ENCODE peak calls at places on chromosomes 4 and X, in eight cellular contexts. C is left lung; J is SK-N-SH; T is tibial nerve; Y is CD8-positive, alpha-beta T cell; W is GM23338; E is uterus; R is tibial artery. G is an unnamed sample.

GRCh38 chr4:26478330-26478729 is 12.0 kb downstream of the CCKAR start:
- DNase-seq in C (no peak), J (no peak), T (no peak), Y (no peak), W (no peak), E (no peak), R (no peak), G (no peak)

GRCh38 chr4:77582716-77583115 is 22.9 kb upstream of the CXCL13 start:
- DNase-seq in C (no peak), J (no peak), T (no peak), Y (no peak), W (no peak), E (no peak), R (no peak), G (no peak)

GRCh38 chr4:24248674-24249644 is 335.4 kb downstream of the DHX15 start:
- DNase-seq in C (no peak), J (no peak), T (no peak), Y (no peak), W (no peak), E (no peak), R (no peak), G (no peak)

GRCh38 chr4:109206610-109207009 is 95.8 kb downstream of the COL25A1 start:
- DNase-seq in C (no peak), J (no peak), T (no peak), Y (no peak), W (no peak), E (no peak), R (no peak), G (no peak)

GRCh38 chr4:122131562-122132157 is 20.5 kb upstream of the BLTP1 start:
- DNase-seq in C (no peak), J (no peak), T (no peak), Y (no peak), W (no peak), E (no peak), R (no peak), G (no peak)

GRCh38 chrX:12798601-12799000 is 7.4 kb downstream of the PRPS2 start:
- DNase-seq in C (no peak), J (no peak), T (no peak), Y (no peak), W (no peak), E (no peak), R (no peak), G (no peak)

GRCh38 chr4:144355809-144356757 is 215.6 kb upstream of the GYPA start:
- DNase-seq in C (peak; percentile 16), J (no peak), T (peak; percentile 13), Y (no peak), W (peak; percentile 58), E (no peak), R (no peak), G (no peak)

GRCh38 chr4:69649207-69649606 is 3.8 kb downstream of the UGT2A1 start:
- DNase-seq in C (no peak), J (no peak), T (no peak), Y (no peak), W (no peak), E (no peak), R (no peak), G (no peak)

GRCh38 chr4:6595897-6596537 is 21.0 kb downstream of the MAN2B2 start:
- DNase-seq in C (no peak), J (no peak), T (no peak), Y (no peak), W (peak; percentile 75), E (no peak), R (no peak), G (no peak)

GRCh38 chrX:12890467-12890866 is 16.0 kb upstream of the TLR8 start:
- DNase-seq in C (no peak), J (no peak), T (no peak), Y (no peak), W (no peak), E (no peak), R (no peak), G (no peak)

GRCh38 chr4:160848901-160849735 is 1314.7 kb downstream of the FSTL5 start:
- DNase-seq in C (no peak), J (no peak), T (no peak), Y (no peak), W (no peak), E (no peak), R (no peak), G (no peak)
- H3K27ac ChIP-seq in C (no peak overlapping the region), J (no peak overlapping the region), T (no peak overlapping the region), Y (no peak overlapping the region), W (no peak overlapping the region), E (no peak overlapping the region), R (no peak overlapping the region), G (no peak overlapping the region)

GRCh38 chr4:87363552-87363951 is 27.4 kb downstream of the HSD17B11 start:
- DNase-seq in C (no peak), J (no peak), T (no peak), Y (no peak), W (no peak), E (no peak), R (no peak), G (no peak)

GRCh38 chr4:87365348-87365747 is 25.6 kb downstream of the HSD17B11 start:
- DNase-seq in C (no peak), J (no peak), T (no peak), Y (no peak), W (no peak), E (no peak), R (no peak), G (no peak)

GRCh38 chr4:87359258-87359657 is 31.7 kb downstream of the HSD17B11 start:
- DNase-seq in C (no peak), J (no peak), T (no peak), Y (no peak), W (no peak), E (no peak), R (no peak), G (no peak)

GRCh38 chr4:87356832-87357526 is 34.0 kb downstream of the HSD17B11 start:
- DNase-seq in C (no peak), J (no peak), T (no peak), Y (no peak), W (no peak), E (no peak), R (no peak), G (no peak)

DNA sequence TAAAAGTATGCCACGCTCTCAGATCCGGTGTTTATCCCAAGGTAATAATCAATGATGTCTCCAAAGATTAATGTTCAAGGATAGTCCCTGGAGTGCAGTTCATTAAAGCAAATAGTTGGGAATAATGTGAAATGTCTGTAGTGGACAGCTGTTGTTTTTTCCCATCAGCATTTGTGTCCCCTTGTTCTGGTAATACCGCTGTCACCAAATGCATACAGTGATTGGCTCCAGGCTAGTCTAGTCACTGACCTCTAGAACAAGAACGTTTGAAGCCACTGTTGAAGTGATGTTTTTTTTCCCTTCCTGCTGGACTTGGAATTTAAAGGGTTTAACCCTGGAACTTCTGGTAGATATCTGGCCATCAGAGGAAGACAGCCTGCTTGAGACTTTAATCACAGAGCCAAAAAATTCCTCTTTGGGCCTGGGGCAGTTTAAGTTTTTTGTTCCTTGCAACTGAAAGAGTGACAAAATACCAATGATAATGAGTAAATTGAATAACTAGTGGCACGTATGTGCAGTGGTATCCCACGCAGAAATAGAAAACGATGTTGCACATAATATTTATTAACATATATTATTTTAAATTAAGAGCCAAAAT is 30.6 kb downstream of the HSD17B11 start:
- DNase-seq in C (no peak), J (no peak), T (no peak), Y (no peak), W (no peak), E (no peak), R (no peak), G (no peak)
- H3K36me3 ChIP-seq in C (no peaks in the 10 kb centered on the region), J (peaks cover 40% of the 10 kb centered on the region), T (peaks cover 86% of the 10 kb centered on the region), Y (peaks cover 20% of the 10 kb centered on the region), W (no peaks in the 10 kb centered on the region), E (no peaks in the 10 kb centered on the region), R (peaks cover 19% of the 10 kb centered on the region), G (no peaks in the 10 kb centered on the region)

GRCh38 chrX:79154612-79155358 is 10.3 kb downstream of the GPR174 start:
- DNase-seq in C (no peak), J (no peak), T (no peak), Y (no peak), W (no peak), E (no peak), R (no peak), G (no peak)
- H3K4me1 ChIP-seq in C (no peaks in the 10 kb centered on the region), J (no peaks in the 10 kb centered on the region), T (no peaks in the 10 kb centered on the region), Y (peaks cover 73% of the 10 kb centered on the region), W (no peaks in the 10 kb centered on the region), E (no peaks in the 10 kb centered on the region), R (no peaks in the 10 kb centered on the region), G (no peaks in the 10 kb centered on the region)

DNA sequence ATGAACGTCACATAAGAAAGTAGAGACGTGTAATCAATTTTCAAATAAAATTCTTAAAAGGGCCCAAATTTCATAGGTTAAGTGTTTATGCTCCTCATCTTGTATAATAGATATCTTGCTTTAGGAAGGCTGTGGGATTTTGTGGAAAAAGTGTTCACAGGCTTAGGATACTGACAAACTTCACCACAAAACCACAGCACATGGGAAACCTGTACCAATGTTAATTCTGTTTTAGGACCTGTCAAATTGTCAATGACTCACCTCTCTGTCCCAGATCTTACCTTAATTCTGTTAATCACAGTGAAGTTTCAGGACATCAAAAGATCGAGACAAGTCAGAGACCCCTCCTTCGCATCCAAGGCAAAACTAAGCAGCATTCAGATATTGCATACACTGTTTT is 24.2 kb downstream of the FGFBP1 start:
- DNase-seq in C (no peak), J (no peak), T (no peak), Y (no peak), W (no peak), E (no peak), R (no peak), G (no peak)
- H3K27ac ChIP-seq in C (no peak overlapping the region), J (no peak overlapping the region), T (no peak overlapping the region), Y (no peak overlapping the region), W (no peak overlapping the region), E (no peak overlapping the region), R (no peak overlapping the region), G (peak overlapping the region; percentile 98)

DNA sequence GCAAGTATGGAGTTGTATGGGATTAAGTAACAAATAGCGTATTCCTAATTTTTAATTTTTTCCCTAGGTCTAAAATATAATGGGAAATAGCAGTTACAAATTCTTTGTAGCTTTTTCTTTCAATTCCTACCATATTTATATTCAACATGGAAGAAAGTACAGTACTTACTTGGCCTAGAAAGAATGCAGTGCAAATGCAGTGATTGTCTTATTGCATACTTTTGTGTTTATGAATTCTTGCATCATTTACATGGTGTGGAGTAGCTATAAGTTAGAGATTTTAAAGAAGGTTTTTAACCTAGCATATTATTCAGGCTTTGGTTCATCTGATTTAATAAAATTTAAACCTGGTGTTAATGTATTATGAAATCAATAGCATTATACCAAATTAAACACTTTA is 263.3 kb downstream of the BMPR1B start:
- DNase-seq in C (no peak), J (no peak), T (no peak), Y (no peak), W (no peak), E (no peak), R (no peak), G (no peak)
- H3K36me3 ChIP-seq in C (no peaks in the 10 kb centered on the region), J (no peaks in the 10 kb centered on the region), T (no peaks in the 10 kb centered on the region), Y (no peaks in the 10 kb centered on the region), W (no peaks in the 10 kb centered on the region), E (no peaks in the 10 kb centered on the region), R (no peaks in the 10 kb centered on the region), G (no peaks in the 10 kb centered on the region)

GRCh38 chrX:10555846-10556245 is 64.5 kb downstream of the MID1 start:
- DNase-seq in C (no peak), J (no peak), T (no peak), Y (no peak), W (no peak), E (no peak), R (no peak), G (no peak)
- H3K4me1 ChIP-seq in C (no peaks in the 10 kb centered on the region), J (no peaks in the 10 kb centered on the region), T (no peaks in the 10 kb centered on the region), Y (no peaks in the 10 kb centered on the region), W (peaks cover 11% of the 10 kb centered on the region), E (no peaks in the 10 kb centered on the region), R (no peaks in the 10 kb centered on the region), G (no peaks in the 10 kb centered on the region)

GRCh38 chr4:15605537-15605936 is 49.6 kb downstream of the FBXL5 start:
- DNase-seq in C (no peak), J (no peak), T (no peak), Y (no peak), W (peak; percentile 34), E (no peak), R (no peak), G (no peak)
- H3K27ac ChIP-seq in C (no peak overlapping the region), J (no peak overlapping the region), T (no peak overlapping the region), Y (no peak overlapping the region), W (peak overlapping the region; percentile 10), E (no peak overlapping the region), R (no peak overlapping the region), G (no peak overlapping the region)

G was measured in RWPE2.